ENCODE peak calls at places on chromosome 17, in nine cellular contexts. One of them, this sample, is unnamed.

GRCh38 chr17:73691321-73691766 is 47.1 kb upstream of the SDK2 start:
- DNase-seq in fibroblast of mammary gland: no peak
- DNase-seq in PC-9: no peak
- DNase-seq in CD4-positive, alpha-beta memory T cell: no peak
- DNase-seq in heart left ventricle: no peak
- DNase-seq in IMR-90: no peak
- DNase-seq in H7: no peak
- DNase-seq in ascending aorta: no peak
- DNase-seq in MM.1S: no peak
- DNase-seq in this sample: no peak

GRCh38 chr17:34361478-34362061 is 1.5 kb downstream of the CCL1 start:
- DNase-seq in fibroblast of mammary gland: peak
- DNase-seq in PC-9: peak
- DNase-seq in CD4-positive, alpha-beta memory T cell: peak
- DNase-seq in heart left ventricle: peak
- DNase-seq in IMR-90: peak
- DNase-seq in H7: peak
- DNase-seq in ascending aorta: peak
- DNase-seq in MM.1S: peak
- DNase-seq in this sample: peak

GRCh38 chr17:39527220-39527813 is 66.0 kb downstream of the CDK12 start:
- DNase-seq in fibroblast of mammary gland: peak
- DNase-seq in PC-9: no peak
- DNase-seq in CD4-positive, alpha-beta memory T cell: no peak
- DNase-seq in heart left ventricle: no peak
- DNase-seq in IMR-90: no peak
- DNase-seq in H7: peak
- DNase-seq in ascending aorta: no peak
- DNase-seq in MM.1S: peak
- DNase-seq in this sample: no peak

GRCh38 chr17:43767713-43768059 is 9.1 kb upstream of the SOST start:
- DNase-seq in fibroblast of mammary gland: no peak
- DNase-seq in PC-9: no peak
- DNase-seq in CD4-positive, alpha-beta memory T cell: no peak
- DNase-seq in heart left ventricle: no peak
- DNase-seq in IMR-90: no peak
- DNase-seq in H7: no peak
- DNase-seq in ascending aorta: no peak
- DNase-seq in MM.1S: no peak
- DNase-seq in this sample: no peak

GRCh38 chr17:46771601-46772012 is 46.9 kb downstream of the WNT3 start:
- DNase-seq in fibroblast of mammary gland: no peak
- DNase-seq in PC-9: no peak
- DNase-seq in CD4-positive, alpha-beta memory T cell: no peak
- DNase-seq in heart left ventricle: no peak
- DNase-seq in IMR-90: no peak
- DNase-seq in H7: peak
- DNase-seq in ascending aorta: no peak
- DNase-seq in MM.1S: no peak
- DNase-seq in this sample: no peak

GRCh38 chr17:83053779-83054451 is 25.5 kb upstream of the METRNL start:
- DNase-seq in fibroblast of mammary gland: no peak
- DNase-seq in PC-9: no peak
- DNase-seq in CD4-positive, alpha-beta memory T cell: peak
- DNase-seq in heart left ventricle: peak
- DNase-seq in IMR-90: no peak
- DNase-seq in H7: peak
- DNase-seq in ascending aorta: peak
- DNase-seq in MM.1S: no peak
- DNase-seq in this sample: peak

GRCh38 chr17:65366102-65366844 is 195.2 kb downstream of the AXIN2 start:
- DNase-seq in fibroblast of mammary gland: peak
- DNase-seq in PC-9: no peak
- DNase-seq in CD4-positive, alpha-beta memory T cell: no peak
- DNase-seq in heart left ventricle: no peak
- DNase-seq in IMR-90: no peak
- DNase-seq in H7: no peak
- DNase-seq in ascending aorta: no peak
- DNase-seq in MM.1S: no peak
- DNase-seq in this sample: no peak

GRCh38 chr17:43468746-43469544 is 14.8 kb upstream of the DHX8 start:
- DNase-seq in fibroblast of mammary gland: peak
- DNase-seq in PC-9: peak
- DNase-seq in CD4-positive, alpha-beta memory T cell: no peak
- DNase-seq in heart left ventricle: no peak
- DNase-seq in IMR-90: peak
- DNase-seq in H7: no peak
- DNase-seq in ascending aorta: no peak
- DNase-seq in MM.1S: no peak
- DNase-seq in this sample: no peak

GRCh38 chr17:70134042-70134441 is 35.3 kb upstream of the KCNJ2 start:
- DNase-seq in fibroblast of mammary gland: no peak
- DNase-seq in PC-9: no peak
- DNase-seq in CD4-positive, alpha-beta memory T cell: no peak
- DNase-seq in heart left ventricle: no peak
- DNase-seq in IMR-90: no peak
- DNase-seq in H7: no peak
- DNase-seq in ascending aorta: no peak
- DNase-seq in MM.1S: no peak
- DNase-seq in this sample: no peak

GRCh38 chr17:60108712-60109111 is 30.0 kb upstream of the HEATR6 start:
- DNase-seq in fibroblast of mammary gland: no peak
- DNase-seq in PC-9: no peak
- DNase-seq in CD4-positive, alpha-beta memory T cell: no peak
- DNase-seq in heart left ventricle: no peak
- DNase-seq in IMR-90: no peak
- DNase-seq in H7: no peak
- DNase-seq in ascending aorta: no peak
- DNase-seq in MM.1S: no peak
- DNase-seq in this sample: no peak

GRCh38 chr17:41329279-41329925 is 13.9 kb upstream of the KRTAP17-1 start:
- DNase-seq in fibroblast of mammary gland: peak
- DNase-seq in PC-9: peak
- DNase-seq in CD4-positive, alpha-beta memory T cell: no peak
- DNase-seq in heart left ventricle: peak
- DNase-seq in IMR-90: peak
- DNase-seq in H7: peak
- DNase-seq in ascending aorta: no peak
- DNase-seq in MM.1S: peak
- DNase-seq in this sample: peak

GRCh38 chr17:6775871-6776405 is at the start of gene FBXO39:
- DNase-seq in fibroblast of mammary gland: no peak
- DNase-seq in PC-9: no peak
- DNase-seq in CD4-positive, alpha-beta memory T cell: no peak
- DNase-seq in heart left ventricle: no peak
- DNase-seq in IMR-90: no peak
- DNase-seq in H7: peak
- DNase-seq in ascending aorta: no peak
- DNase-seq in MM.1S: no peak
- DNase-seq in this sample: no peak
- H3K4me3 ChIP-seq in fibroblast of mammary gland: no peak
- H3K4me3 ChIP-seq in PC-9: no peak
- H3K4me3 ChIP-seq in CD4-positive, alpha-beta memory T cell: no peak
- H3K4me3 ChIP-seq in heart left ventricle: no peak
- H3K4me3 ChIP-seq in IMR-90: no peak
- H3K4me3 ChIP-seq in H7: peak
- H3K4me3 ChIP-seq in ascending aorta: no peak
- H3K4me3 ChIP-seq in MM.1S: no peak
- H3K4me3 ChIP-seq in this sample: no peak

DNA sequence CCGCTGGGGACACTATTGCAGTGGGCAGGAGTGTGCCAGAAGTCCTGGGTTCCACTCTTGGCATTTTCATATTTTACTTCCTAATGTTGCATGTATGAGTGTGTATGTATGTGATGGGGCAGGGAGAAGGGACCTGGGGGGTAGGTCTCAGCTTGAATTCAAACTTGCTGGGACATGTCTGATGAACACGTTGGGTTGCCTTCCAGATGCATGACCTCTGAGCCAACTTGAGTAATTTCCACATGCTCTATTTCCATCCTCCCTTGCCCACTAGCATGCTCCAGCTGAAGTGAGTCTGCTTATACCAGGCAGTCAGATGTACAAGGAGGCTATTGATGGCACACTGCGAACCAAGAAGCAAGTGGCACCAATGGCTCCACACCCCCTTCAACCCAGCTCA is 32.9 kb upstream of the SRSF1 start:
- DNase-seq in fibroblast of mammary gland: no peak
- DNase-seq in PC-9: no peak
- DNase-seq in CD4-positive, alpha-beta memory T cell: no peak
- DNase-seq in heart left ventricle: no peak
- DNase-seq in IMR-90: no peak
- DNase-seq in H7: no peak
- DNase-seq in ascending aorta: no peak
- DNase-seq in MM.1S: no peak
- DNase-seq in this sample: no peak
- H3K4me3 ChIP-seq in fibroblast of mammary gland: no peak
- H3K4me3 ChIP-seq in PC-9: no peak
- H3K4me3 ChIP-seq in CD4-positive, alpha-beta memory T cell: no peak
- H3K4me3 ChIP-seq in heart left ventricle: no peak
- H3K4me3 ChIP-seq in IMR-90: no peak
- H3K4me3 ChIP-seq in H7: no peak
- H3K4me3 ChIP-seq in ascending aorta: no peak
- H3K4me3 ChIP-seq in MM.1S: no peak
- H3K4me3 ChIP-seq in this sample: no peak

GRCh38 chr17:27293359-27293897 is 486 bp upstream of the WSB1 start:
- DNase-seq in fibroblast of mammary gland: no peak
- DNase-seq in PC-9: no peak
- DNase-seq in CD4-positive, alpha-beta memory T cell: no peak
- DNase-seq in heart left ventricle: peak
- DNase-seq in IMR-90: no peak
- DNase-seq in H7: peak
- DNase-seq in ascending aorta: no peak
- DNase-seq in MM.1S: no peak
- DNase-seq in this sample: no peak
- H3K4me3 ChIP-seq in fibroblast of mammary gland: peak
- H3K4me3 ChIP-seq in PC-9: peak
- H3K4me3 ChIP-seq in CD4-positive, alpha-beta memory T cell: peak
- H3K4me3 ChIP-seq in heart left ventricle: peak
- H3K4me3 ChIP-seq in IMR-90: no peak
- H3K4me3 ChIP-seq in H7: no peak
- H3K4me3 ChIP-seq in ascending aorta: peak
- H3K4me3 ChIP-seq in MM.1S: peak
- H3K4me3 ChIP-seq in this sample: no peak

GRCh38 chr17:63514974-63515373 is 8.2 kb upstream of the KCNH6 start:
- DNase-seq in fibroblast of mammary gland: no peak
- DNase-seq in PC-9: no peak
- DNase-seq in CD4-positive, alpha-beta memory T cell: no peak
- DNase-seq in heart left ventricle: no peak
- DNase-seq in IMR-90: no peak
- DNase-seq in H7: no peak
- DNase-seq in ascending aorta: no peak
- DNase-seq in MM.1S: no peak
- DNase-seq in this sample: no peak
- H3K4me3 ChIP-seq in fibroblast of mammary gland: no peak
- H3K4me3 ChIP-seq in PC-9: no peak
- H3K4me3 ChIP-seq in CD4-positive, alpha-beta memory T cell: no peak
- H3K4me3 ChIP-seq in heart left ventricle: no peak
- H3K4me3 ChIP-seq in IMR-90: no peak
- H3K4me3 ChIP-seq in H7: no peak
- H3K4me3 ChIP-seq in ascending aorta: no peak
- H3K4me3 ChIP-seq in MM.1S: no peak
- H3K4me3 ChIP-seq in this sample: no peak

GRCh38 chr17:78723001-78723796 is 58.9 kb downstream of the CYTH1 start:
- DNase-seq in fibroblast of mammary gland: no peak
- DNase-seq in PC-9: no peak
- DNase-seq in CD4-positive, alpha-beta memory T cell: no peak
- DNase-seq in heart left ventricle: peak
- DNase-seq in IMR-90: peak
- DNase-seq in H7: peak
- DNase-seq in ascending aorta: no peak
- DNase-seq in MM.1S: peak
- DNase-seq in this sample: no peak

GRCh38 chr17:78724999-78725398 is 57.1 kb downstream of the CYTH1 start:
- DNase-seq in fibroblast of mammary gland: no peak
- DNase-seq in PC-9: no peak
- DNase-seq in CD4-positive, alpha-beta memory T cell: no peak
- DNase-seq in heart left ventricle: no peak
- DNase-seq in IMR-90: no peak
- DNase-seq in H7: no peak
- DNase-seq in ascending aorta: no peak
- DNase-seq in MM.1S: peak
- DNase-seq in this sample: no peak

GRCh38 chr17:78725448-78726021 is 56.5 kb downstream of the CYTH1 start:
- DNase-seq in fibroblast of mammary gland: no peak
- DNase-seq in PC-9: no peak
- DNase-seq in CD4-positive, alpha-beta memory T cell: peak
- DNase-seq in heart left ventricle: no peak
- DNase-seq in IMR-90: no peak
- DNase-seq in H7: no peak
- DNase-seq in ascending aorta: no peak
- DNase-seq in MM.1S: peak
- DNase-seq in this sample: no peak

GRCh38 chr17:78724544-78724943 is 57.5 kb downstream of the CYTH1 start:
- DNase-seq in fibroblast of mammary gland: no peak
- DNase-seq in PC-9: no peak
- DNase-seq in CD4-positive, alpha-beta memory T cell: no peak
- DNase-seq in heart left ventricle: peak
- DNase-seq in IMR-90: no peak
- DNase-seq in H7: peak
- DNase-seq in ascending aorta: no peak
- DNase-seq in MM.1S: peak
- DNase-seq in this sample: no peak

GRCh38 chr17:78723957-78724356 is 58.1 kb downstream of the CYTH1 start:
- DNase-seq in fibroblast of mammary gland: no peak
- DNase-seq in PC-9: no peak
- DNase-seq in CD4-positive, alpha-beta memory T cell: no peak
- DNase-seq in heart left ventricle: no peak
- DNase-seq in IMR-90: no peak
- DNase-seq in H7: no peak
- DNase-seq in ascending aorta: no peak
- DNase-seq in MM.1S: peak
- DNase-seq in this sample: no peak
- H3K4me3 ChIP-seq in fibroblast of mammary gland: no peak
- H3K4me3 ChIP-seq in PC-9: no peak
- H3K4me3 ChIP-seq in CD4-positive, alpha-beta memory T cell: no peak
- H3K4me3 ChIP-seq in heart left ventricle: no peak
- H3K4me3 ChIP-seq in IMR-90: no peak
- H3K4me3 ChIP-seq in H7: no peak
- H3K4me3 ChIP-seq in ascending aorta: no peak
- H3K4me3 ChIP-seq in MM.1S: peak
- H3K4me3 ChIP-seq in this sample: no peak

GRCh38 chr17:81390436-81391214 is 4.6 kb upstream of the BAHCC1 start:
- DNase-seq in fibroblast of mammary gland: no peak
- DNase-seq in PC-9: no peak
- DNase-seq in CD4-positive, alpha-beta memory T cell: no peak
- DNase-seq in heart left ventricle: no peak
- DNase-seq in IMR-90: no peak
- DNase-seq in H7: peak
- DNase-seq in ascending aorta: no peak
- DNase-seq in MM.1S: no peak
- DNase-seq in this sample: no peak
- H3K4me3 ChIP-seq in fibroblast of mammary gland: no peak
- H3K4me3 ChIP-seq in PC-9: no peak
- H3K4me3 ChIP-seq in CD4-positive, alpha-beta memory T cell: no peak
- H3K4me3 ChIP-seq in heart left ventricle: no peak
- H3K4me3 ChIP-seq in IMR-90: no peak
- H3K4me3 ChIP-seq in H7: no peak
- H3K4me3 ChIP-seq in ascending aorta: no peak
- H3K4me3 ChIP-seq in MM.1S: no peak
- H3K4me3 ChIP-seq in this sample: no peak

DNA sequence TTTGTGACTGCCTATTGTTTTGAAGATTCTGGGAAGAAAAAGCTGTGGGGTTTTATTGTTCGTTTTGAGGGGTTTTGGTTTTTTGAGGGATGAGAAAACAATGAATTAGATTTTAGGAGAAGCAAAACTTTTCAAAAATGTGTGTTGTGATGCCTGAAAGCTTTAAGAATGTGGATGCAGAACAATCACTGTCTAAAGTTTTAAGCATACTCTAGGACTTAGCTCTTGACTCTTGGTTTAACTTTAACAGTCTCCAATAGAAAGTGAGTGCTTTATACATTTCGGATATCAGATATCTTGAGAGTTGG is 914 bp downstream of the CFAP52 start:
- DNase-seq in fibroblast of mammary gland: peak
- DNase-seq in PC-9: no peak
- DNase-seq in CD4-positive, alpha-beta memory T cell: peak
- DNase-seq in heart left ventricle: no peak
- DNase-seq in IMR-90: no peak
- DNase-seq in H7: no peak
- DNase-seq in ascending aorta: no peak
- DNase-seq in MM.1S: no peak
- DNase-seq in this sample: no peak
- H3K4me3 ChIP-seq in fibroblast of mammary gland: no peak
- H3K4me3 ChIP-seq in PC-9: no peak
- H3K4me3 ChIP-seq in CD4-positive, alpha-beta memory T cell: no peak
- H3K4me3 ChIP-seq in heart left ventricle: no peak
- H3K4me3 ChIP-seq in IMR-90: no peak
- H3K4me3 ChIP-seq in H7: no peak
- H3K4me3 ChIP-seq in ascending aorta: peak
- H3K4me3 ChIP-seq in MM.1S: no peak
- H3K4me3 ChIP-seq in this sample: no peak